ENCODE peak calls at places on chromosome 14, in seven cellular contexts. T is tibial artery; N is upper lobe of right lung; F is stimulated activated CD8-positive, alpha-beta memory T cell treated with anti-CD3 and anti-CD28 coated beads, Interleukin-2, amount 100 ng/mL, for 1 hour; I is occipital lobe; H is coronary artery; D is heart left ventricle. B is an unnamed sample.

GRCh38 chr14:76329150-76329881 is 46.6 kb upstream of the ESRRB start:
- DNase-seq in F (no peak), H (no peak), I (no peak), D (no peak), N (peak), T (no peak), B (no peak)

GRCh38 chr14:68544150-68544892 is 248.5 kb downstream of the ZFP36L1 start:
- DNase-seq in I (no peak), T (peak), N (no peak), F (no peak), H (peak), D (peak), B (no peak)

GRCh38 chr14:49863483-49864262 is 11.1 kb upstream of the NEMF start:
- DNase-seq in N (no peak), D (no peak), F (no peak), I (no peak), T (no peak), H (no peak), B (no peak)

GRCh38 chr14:68783408-68784297 is 9.2 kb downstream of the ZFP36L1 start:
- DNase-seq in H (peak), F (no peak), I (no peak), N (no peak), T (peak), D (no peak), B (no peak)

GRCh38 chr14:54202288-54202687 is 194.5 kb upstream of the CDKN3 start:
- DNase-seq in N (no peak), I (no peak), D (no peak), F (no peak), T (no peak), H (no peak), B (no peak)

GRCh38 chr14:73462815-73463214 is 4.5 kb upstream of the NUMB start:
- DNase-seq in T (no peak), D (peak), F (no peak), I (no peak), N (no peak), H (no peak), B (no peak)

GRCh38 chr14:54364555-54365415 is 32.0 kb upstream of the CDKN3 start:
- DNase-seq in D (peak), I (no peak), N (no peak), T (peak), F (no peak), H (no peak), B (no peak)

GRCh38 chr14:68377459-68377858 is 415.4 kb downstream of the ZFP36L1 start:
- DNase-seq in F (no peak), N (no peak), T (peak), H (no peak), I (peak), D (peak), B (no peak)

GRCh38 chr14:71320734-71321555 is 413.7 kb downstream of the PCNX1 start:
- DNase-seq in D (peak), H (peak), T (peak), N (peak), F (peak), I (peak), B (no peak)

GRCh38 chr14:68145036-68145435 is 325.5 kb downstream of the RAD51B start:
- DNase-seq in D (no peak), F (no peak), H (no peak), T (no peak), I (no peak), N (no peak), B (no peak)

GRCh38 chr14:56002876-56003625 is 115.2 kb upstream of the PELI2 start:
- DNase-seq in F (no peak), I (no peak), N (no peak), T (no peak), D (no peak), H (no peak), B (no peak)

GRCh38 chr14:20516921-20517320 is 11.6 kb downstream of the RNASE10 start:
- DNase-seq in F (no peak), H (no peak), D (no peak), N (no peak), I (no peak), T (no peak), B (no peak)

GRCh38 chr14:61568572-61569011 is 126.7 kb upstream of the HIF1A start:
- DNase-seq in N (peak), I (peak), T (no peak), F (no peak), H (no peak), D (no peak), B (no peak)

GRCh38 chr14:98633380-98633779 is 638.6 kb downstream of the BCL11B start:
- DNase-seq in H (no peak), D (no peak), F (no peak), T (no peak), I (peak), N (no peak), B (no peak)

B was measured in chondrocyte.